ENCODE peak calls at places on chromosomes 13 and 19, in eight cellular contexts. Y is breast epithelium, A is stomach, D is right lobe of liver, E is ovary, F is gastrocnemius medialis, L is IMR-90, B is NB4. T is an unnamed sample.
A peak's percentile ranks its signal among the peaks of the same experiment; 100 is the strongest.

GRCh38 chr13:45861352-45861751 is 9.8 kb upstream of the SIAH3 start:
- DNase-seq in Y (no peak), A (no peak), D (no peak), E (no peak), F (no peak), L (peak; percentile 18), B (no peak), T (no peak)

GRCh38 chr13:97308735-97309429 is 86.7 kb downstream of the MBNL2 start:
- DNase-seq in Y (no peak), A (no peak), D (no peak), E (no peak), F (no peak), L (peak; percentile 34), B (no peak), T (no peak)

GRCh38 chr13:83221256-83221655 is 661.0 kb downstream of the SLITRK1 start:
- DNase-seq in Y (no peak), A (no peak), D (no peak), E (no peak), F (no peak), L (no peak), B (peak; percentile 5), T (no peak)

GRCh38 chr19:32464279-32464678 is 58.7 kb downstream of the DPY19L3 start:
- DNase-seq in Y (no peak), A (no peak), D (no peak), E (no peak), F (no peak), L (peak; percentile 10), B (peak; percentile 6), T (no peak)

GRCh38 chr19:44644391-44645016 is 794 bp downstream of the PVR start:
- DNase-seq in Y (no peak), A (no peak), D (peak; percentile 70), E (no peak), F (peak; percentile 9), L (peak; percentile 49), B (peak; percentile 45), T (peak; percentile 40)

GRCh38 chr19:16234552-16235445 is 37.1 kb downstream of the AP1M1 start:
- DNase-seq in Y (no peak), A (no peak), D (no peak), E (no peak), F (no peak), L (no peak), B (no peak), T (no peak)

GRCh38 chr13:110813646-110814624 is 100.4 kb downstream of the ING1 start:
- DNase-seq in Y (no peak), A (no peak), D (no peak), E (no peak), F (no peak), L (no peak), B (no peak), T (no peak)

GRCh38 chr13:34349091-34349722 is 531.3 kb downstream of the RFC3 start:
- DNase-seq in Y (peak; percentile 70), A (no peak), D (no peak), E (no peak), F (peak; percentile 38), L (peak; percentile 89), B (no peak), T (peak; percentile 77)

GRCh38 chr19:28026636-28027035 is 1186.3 kb downstream of the UQCRFS1 start:
- DNase-seq in Y (no peak), A (no peak), D (no peak), E (no peak), F (no peak), L (no peak), B (no peak), T (no peak)

GRCh38 chr19:50414850-50415660 is 3.7 kb upstream of the SPIB start:
- DNase-seq in Y (no peak), A (peak; percentile 79), D (peak; percentile 78), E (peak; percentile 77), F (peak; percentile 47), L (peak; percentile 54), B (peak; percentile 60), T (peak; percentile 74)

GRCh38 chr13:107827840-107828549 is 387.3 kb downstream of the LIG4 start:
- DNase-seq in Y (no peak), A (no peak), D (no peak), E (no peak), F (no peak), L (no peak), B (no peak), T (no peak)

GRCh38 chr13:30607908-30608307 is 9.8 kb upstream of the USPL1 start:
- DNase-seq in Y (no peak), A (peak; percentile 34), D (no peak), E (no peak), F (no peak), L (no peak), B (peak; percentile 59), T (no peak)

GRCh38 chr19:12112701-12113100 is 27.4 kb downstream of the ZNF20 start:
- DNase-seq in Y (no peak), A (no peak), D (no peak), E (no peak), F (no peak), L (no peak), B (no peak), T (no peak)

GRCh38 chr13:42835012-42835411 is 53.6 kb downstream of the FAM216B start:
- DNase-seq in Y (no peak), A (no peak), D (no peak), E (no peak), F (no peak), L (no peak), B (no peak), T (no peak)

GRCh38 chr19:47378246-47378645 is 29.1 kb downstream of the DHX34 start:
- DNase-seq in Y (no peak), A (no peak), D (no peak), E (no peak), F (no peak), L (no peak), B (peak; percentile 14), T (no peak)

GRCh38 chr13:72221276-72221962 is 354.4 kb upstream of the DACH1 start:
- DNase-seq in Y (peak; percentile 67), A (no peak), D (peak; percentile 56), E (no peak), F (no peak), L (no peak), B (peak; percentile 48), T (peak; percentile 35)

GRCh38 chr13:40993119-40993518 is 26.0 kb downstream of the ELF1 start:
- DNase-seq in Y (no peak), A (no peak), D (no peak), E (no peak), F (no peak), L (no peak), B (no peak), T (no peak)
- TF ChIP-seq CTCF in Y (no peak), A (no peak), D (no peak), E (no peak), F (no peak), L (no peak), B (no peak), T (no peak)

GRCh38 chr13:113804703-113805430 is 45.8 kb downstream of the TMEM255B start:
- DNase-seq in Y (no peak), A (no peak), D (peak; percentile 45), E (no peak), F (no peak), L (no peak), B (no peak), T (no peak)
- TF ChIP-seq POLR2A in Y (no peak), A (no peak), D (no peak), E (no peak), F (no peak), L (no peak), B (no peak), T (no peak)

DNA sequence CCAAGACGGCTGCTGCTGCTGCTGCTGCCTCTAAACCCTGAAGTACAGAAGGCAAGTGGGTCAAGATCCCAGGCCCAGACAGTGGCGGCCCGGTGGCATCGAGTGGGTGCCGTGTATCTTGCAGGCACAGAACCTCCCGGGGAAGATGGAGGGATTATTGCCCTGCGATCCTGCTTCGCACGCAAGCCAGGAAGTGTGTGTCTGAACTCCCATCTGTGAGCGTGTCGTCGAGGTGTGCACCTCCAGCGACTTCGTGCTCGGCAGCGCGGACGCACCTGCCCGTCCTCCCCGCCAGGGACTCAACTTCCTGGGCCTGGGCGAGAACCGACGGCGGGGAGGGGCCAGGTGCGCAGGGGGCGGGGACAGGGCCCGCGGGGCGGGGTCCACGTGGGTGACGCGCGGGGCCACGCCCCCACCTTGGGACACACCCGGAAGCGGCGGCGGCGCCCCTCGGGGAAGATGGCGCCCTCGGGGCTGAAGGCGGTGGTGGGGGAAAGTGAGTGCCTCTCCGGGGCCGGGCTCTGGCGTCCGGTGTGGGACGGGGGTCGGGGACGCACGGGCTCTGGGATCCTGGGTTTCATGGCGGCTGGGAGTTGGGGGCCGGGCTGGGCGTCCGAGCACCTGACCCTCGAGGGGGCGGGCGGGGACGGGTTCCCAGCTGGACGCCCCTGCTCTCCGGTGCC is at the start of gene STXBP2:
- DNase-seq in Y (peak; percentile 87), A (peak; percentile 93), D (peak; percentile 90), E (peak; percentile 49), F (peak; percentile 6), L (no peak), B (peak; percentile 84), T (peak; percentile 85)
- TF ChIP-seq CTCF in Y (peak; percentile 67), A (peak; percentile 51), D (no peak), E (no peak), F (no peak), L (no peak), B (no peak), T (peak; percentile 34)

GRCh38 chr13:22717036-22717435 is 463.7 kb upstream of the SGCG start:
- DNase-seq in Y (no peak), A (no peak), D (no peak), E (no peak), F (no peak), L (no peak), B (no peak), T (no peak)
- TF ChIP-seq POLR2A in Y (no peak), A (no peak), D (no peak), E (no peak), F (no peak), L (no peak), B (no peak), T (no peak)

GRCh38 chr13:89955773-89956172 is 1391.7 kb upstream of the MIR17HG start:
- DNase-seq in Y (no peak), A (no peak), D (no peak), E (no peak), F (no peak), L (no peak), B (no peak), T (no peak)

GRCh38 chr13:89950225-89950624 is 1397.3 kb upstream of the MIR17HG start:
- DNase-seq in Y (no peak), A (no peak), D (no peak), E (no peak), F (no peak), L (no peak), B (no peak), T (no peak)

GRCh38 chr13:89953581-89953980 is 1393.9 kb upstream of the MIR17HG start:
- DNase-seq in Y (no peak), A (no peak), D (no peak), E (no peak), F (no peak), L (no peak), B (no peak), T (no peak)

DNA sequence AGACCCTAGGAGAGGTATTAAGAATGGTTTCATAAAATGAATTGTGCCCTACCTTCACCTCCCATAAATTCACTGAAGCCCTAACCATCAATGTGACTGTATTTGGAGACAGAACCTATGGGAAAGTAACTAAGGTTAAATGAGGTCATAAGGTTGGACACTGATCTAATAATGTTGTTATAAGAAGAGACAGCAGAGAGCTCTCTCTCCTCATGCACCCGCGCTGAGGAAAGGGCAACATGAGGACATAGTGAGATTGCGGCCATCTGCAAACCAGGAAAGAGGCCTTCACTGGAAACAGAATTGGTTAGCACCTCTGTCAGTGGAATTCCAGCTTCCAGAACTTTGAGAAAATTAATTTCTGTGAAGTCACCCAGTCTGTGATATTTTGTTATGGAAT is 1396.1 kb upstream of the MIR17HG start:
- DNase-seq in Y (no peak), A (no peak), D (no peak), E (no peak), F (no peak), L (no peak), B (no peak), T (no peak)
- TF ChIP-seq CTCF in Y (no peak), A (no peak), D (no peak), E (no peak), F (no peak), L (no peak), B (no peak), T (no peak)

T was measured in thyroid gland.